ENCODE peak calls at places on chromosomes 6 and 20, in five cellular contexts. D is CD8-positive, alpha-beta T cell; K is T-cell; O is neural crest cell; R is body of pancreas. S is an unnamed sample.

GRCh38 chr20:6654490-6655247 is 112.8 kb upstream of the BMP2 start:
- DNase-seq in D (no peak), K (no peak), O (no peak), R (no peak), S (no peak)

GRCh38 chr6:109082178-109082577 is 12.5 kb downstream of the SESN1 start:
- DNase-seq in D (no peak), K (no peak), O (no peak), R (no peak), S (no peak)

GRCh38 chr6:37559060-37559459 is 59.4 kb upstream of the CCDC167 start:
- DNase-seq in D (no peak), K (no peak), O (no peak), R (no peak), S (no peak)

GRCh38 chr6:117477988-117478852 is 4.3 kb upstream of the DCBLD1 start:
- DNase-seq in D (no peak), K (no peak), O (no peak), R (peak), S (no peak)

GRCh38 chr6:38484656-38485055 is 155.1 kb downstream of the BTBD9 start:
- DNase-seq in D (no peak), K (no peak), O (no peak), R (no peak), S (no peak)

GRCh38 chr6:10146723-10147451 is 268.0 kb downstream of the TFAP2A start:
- DNase-seq in D (no peak), K (no peak), O (no peak), R (peak), S (no peak)

GRCh38 chr6:38774933-38775707 is 60.0 kb downstream of the DNAH8 start:
- DNase-seq in D (no peak), K (no peak), O (no peak), R (no peak), S (no peak)

GRCh38 chr20:10665027-10665561 is 8.7 kb downstream of the JAG1 start:
- DNase-seq in D (no peak), K (no peak), O (no peak), R (peak), S (no peak)

GRCh38 chr6:44180886-44181285 is 22.3 kb downstream of the CAPN11 start:
- DNase-seq in D (no peak), K (no peak), O (no peak), R (no peak), S (peak)

GRCh38 chr6:165850434-165851019 is 187.5 kb upstream of the PDE10A start:
- DNase-seq in D (peak), K (peak), O (peak), R (peak), S (peak)

GRCh38 chr6:160513836-160514235 is 150.2 kb downstream of the LPA start:
- DNase-seq in D (no peak), K (no peak), O (no peak), R (no peak), S (no peak)

GRCh38 chr6:90078513-90079289 is 184.4 kb downstream of the GJA10 start:
- DNase-seq in D (peak), K (no peak), O (no peak), R (no peak), S (no peak)

GRCh38 chr20:23269954-23270353 is 80.6 kb upstream of the NXT1 start:
- DNase-seq in D (no peak), K (no peak), O (no peak), R (no peak), S (no peak)

GRCh38 chr6:122903266-122903915 is 92.6 kb upstream of the CLVS2 start:
- DNase-seq in D (no peak), K (no peak), O (no peak), R (no peak), S (no peak)

GRCh38 chr20:7010584-7010983 is 243.1 kb downstream of the BMP2 start:
- DNase-seq in D (no peak), K (no peak), O (no peak), R (no peak), S (no peak)

GRCh38 chr6:2988426-2989331 is 11.0 kb upstream of the NQO2 start:
- DNase-seq in D (peak), K (peak), O (peak), R (peak), S (peak)

GRCh38 chr6:3911614-3912336 is 62.6 kb downstream of the FAM50B start:
- DNase-seq in D (no peak), K (no peak), O (no peak), R (peak), S (peak)

GRCh38 chr20:9838035-9838377 is 870 bp downstream of the PAK5 start:
- DNase-seq in D (no peak), K (no peak), O (no peak), R (peak), S (no peak)

GRCh38 chr6:130075879-130076278 is 57.5 kb downstream of the L3MBTL3 start:
- DNase-seq in D (no peak), K (no peak), O (no peak), R (no peak), S (no peak)

GRCh38 chr6:148273962-148274752 is 68.5 kb upstream of the SASH1 start:
- DNase-seq in D (no peak), K (no peak), O (no peak), R (no peak), S (no peak)

S was measured in posterior vena cava.